ENCODE peak calls at places on chromosomes 4 and X, in four cellular contexts. K is HS-5; G is DMS153; O is activated T-cell treated with anti-CD3 and anti-CD28 coated beads, Interleukin-2, amount 50 U/mL, for 72 hours. J is an unnamed sample.
A peak's percentile ranks its signal among the peaks of the same experiment; 100 is the strongest.

GRCh38 chrX:155985208-155985607 is 12.3 kb upstream of the IL9R start:
- DNase-seq in K (no peak), G (no peak), O (no peak), J (no peak)

GRCh38 chr4:150411527-150411926 is 170.4 kb upstream of the MAB21L2 start:
- DNase-seq in K (no peak), G (no peak), O (no peak), J (no peak)

GRCh38 chr4:137531951-137532868 is at the start of gene PCDH18:
- DNase-seq in K (peak; percentile 64), G (peak; percentile 15), O (peak; percentile 15), J (no peak)

GRCh38 chrX:31604629-31605221 is 532.9 kb upstream of the FTHL17 start:
- DNase-seq in K (no peak), G (no peak), O (no peak), J (no peak)

GRCh38 chrX:137194164-137194563 is 160.4 kb upstream of the GPR101 start:
- DNase-seq in K (no peak), G (peak; percentile 21), O (peak; percentile 35), J (peak; percentile 37)

GRCh38 chr4:10080874-10081606 is 35.6 kb downstream of the WDR1 start:
- DNase-seq in K (no peak), G (no peak), O (no peak), J (no peak)

GRCh38 chr4:183400035-183400434 is 44.4 kb upstream of the CDKN2AIP start:
- DNase-seq in K (no peak), G (no peak), O (no peak), J (no peak)

GRCh38 chr4:53861856-53862610 is 202.4 kb downstream of the CHIC2 start:
- DNase-seq in K (peak; percentile 59), G (no peak), O (no peak), J (no peak)

GRCh38 chrX:15849555-15849954 is 5.1 kb downstream of the AP1S2 start:
- DNase-seq in K (no peak), G (no peak), O (no peak), J (no peak)